ENCODE peak calls at places on chromosome 7, in eight cellular contexts. One of them, this sample, is unnamed.

GRCh38 chr7:103989200-103989784 is at the start of gene RELN:
- DNase-seq in lower leg skin: no peak
- DNase-seq in GM13976: peak
- DNase-seq in upper lobe of right lung: no peak
- DNase-seq in heart right ventricle: no peak
- DNase-seq in colonic mucosa: no peak
- DNase-seq in fibroblast of pulmonary artery: peak
- DNase-seq in A549: no peak
- DNase-seq in this sample: peak

GRCh38 chr7:151113344-151114150 is 27.3 kb downstream of the AGAP3 start:
- DNase-seq in fibroblast of pulmonary artery: peak
- DNase-seq in GM13976: no peak
- DNase-seq in colonic mucosa: no peak
- DNase-seq in heart right ventricle: no peak
- DNase-seq in A549: peak
- DNase-seq in upper lobe of right lung: no peak
- DNase-seq in lower leg skin: no peak
- DNase-seq in this sample: no peak

GRCh38 chr7:157679607-157680006 is 342.8 kb downstream of the DNAJB6 start:
- DNase-seq in GM13976: no peak
- DNase-seq in lower leg skin: peak
- DNase-seq in colonic mucosa: no peak
- DNase-seq in heart right ventricle: no peak
- DNase-seq in fibroblast of pulmonary artery: no peak
- DNase-seq in A549: no peak
- DNase-seq in upper lobe of right lung: no peak
- DNase-seq in this sample: no peak

GRCh38 chr7:123034106-123034505 is 38.6 kb upstream of the TAS2R16 start:
- DNase-seq in GM13976: no peak
- DNase-seq in A549: no peak
- DNase-seq in lower leg skin: no peak
- DNase-seq in fibroblast of pulmonary artery: no peak
- DNase-seq in upper lobe of right lung: no peak
- DNase-seq in colonic mucosa: no peak
- DNase-seq in heart right ventricle: no peak
- DNase-seq in this sample: no peak

GRCh38 chr7:116354171-116354545 is 143.8 kb downstream of the TES start:
- DNase-seq in GM13976: no peak
- DNase-seq in colonic mucosa: peak
- DNase-seq in upper lobe of right lung: no peak
- DNase-seq in fibroblast of pulmonary artery: peak
- DNase-seq in lower leg skin: no peak
- DNase-seq in heart right ventricle: peak
- DNase-seq in A549: no peak
- DNase-seq in this sample: no peak

GRCh38 chr7:42692609-42693008 is 219.3 kb downstream of the C7orf25 start:
- DNase-seq in A549: no peak
- DNase-seq in fibroblast of pulmonary artery: no peak
- DNase-seq in upper lobe of right lung: no peak
- DNase-seq in colonic mucosa: no peak
- DNase-seq in lower leg skin: no peak
- DNase-seq in GM13976: no peak
- DNase-seq in heart right ventricle: no peak
- DNase-seq in this sample: no peak

GRCh38 chr7:70037171-70037933 is 439.1 kb downstream of the AUTS2 start:
- DNase-seq in lower leg skin: no peak
- DNase-seq in heart right ventricle: no peak
- DNase-seq in GM13976: no peak
- DNase-seq in fibroblast of pulmonary artery: no peak
- DNase-seq in colonic mucosa: no peak
- DNase-seq in upper lobe of right lung: no peak
- DNase-seq in A549: no peak
- DNase-seq in this sample: no peak

GRCh38 chr7:92848854-92849745 is 12.7 kb upstream of the CDK6 start:
- DNase-seq in lower leg skin: no peak
- DNase-seq in GM13976: no peak
- DNase-seq in A549: no peak
- DNase-seq in heart right ventricle: no peak
- DNase-seq in colonic mucosa: peak
- DNase-seq in upper lobe of right lung: no peak
- DNase-seq in fibroblast of pulmonary artery: no peak
- DNase-seq in this sample: no peak

GRCh38 chr7:89029864-89030263 is 234.3 kb upstream of the TEX47 start:
- DNase-seq in A549: no peak
- DNase-seq in lower leg skin: no peak
- DNase-seq in colonic mucosa: no peak
- DNase-seq in heart right ventricle: no peak
- DNase-seq in GM13976: no peak
- DNase-seq in upper lobe of right lung: no peak
- DNase-seq in fibroblast of pulmonary artery: no peak
- DNase-seq in this sample: no peak

GRCh38 chr7:40915061-40915460 is 780.3 kb downstream of the SUGCT start:
- DNase-seq in A549: no peak
- DNase-seq in fibroblast of pulmonary artery: peak
- DNase-seq in colonic mucosa: no peak
- DNase-seq in upper lobe of right lung: no peak
- DNase-seq in heart right ventricle: no peak
- DNase-seq in GM13976: no peak
- DNase-seq in lower leg skin: no peak
- DNase-seq in this sample: no peak

GRCh38 chr7:24039991-24040390 is 244.0 kb upstream of the NPY start:
- DNase-seq in lower leg skin: no peak
- DNase-seq in upper lobe of right lung: no peak
- DNase-seq in A549: no peak
- DNase-seq in GM13976: no peak
- DNase-seq in fibroblast of pulmonary artery: no peak
- DNase-seq in heart right ventricle: no peak
- DNase-seq in colonic mucosa: no peak
- DNase-seq in this sample: no peak

GRCh38 chr7:147485660-147486210 is 1104.8 kb upstream of the C7orf33 start:
- DNase-seq in fibroblast of pulmonary artery: no peak
- DNase-seq in GM13976: no peak
- DNase-seq in heart right ventricle: no peak
- DNase-seq in upper lobe of right lung: no peak
- DNase-seq in colonic mucosa: no peak
- DNase-seq in lower leg skin: no peak
- DNase-seq in A549: no peak
- DNase-seq in this sample: no peak

GRCh38 chr7:99267530-99268360 is 4.9 kb upstream of the MYH16 start:
- DNase-seq in fibroblast of pulmonary artery: peak
- DNase-seq in colonic mucosa: no peak
- DNase-seq in GM13976: no peak
- DNase-seq in lower leg skin: no peak
- DNase-seq in A549: peak
- DNase-seq in upper lobe of right lung: no peak
- DNase-seq in heart right ventricle: no peak
- DNase-seq in this sample: no peak

GRCh38 chr7:134720091-134720935 is 59.1 kb upstream of the CALD1 start:
- DNase-seq in A549: no peak
- DNase-seq in lower leg skin: no peak
- DNase-seq in fibroblast of pulmonary artery: peak
- DNase-seq in heart right ventricle: no peak
- DNase-seq in GM13976: no peak
- DNase-seq in upper lobe of right lung: no peak
- DNase-seq in colonic mucosa: no peak
- DNase-seq in this sample: peak

GRCh38 chr7:132614428-132615076 is 38.3 kb upstream of the PLXNA4 start:
- DNase-seq in A549: no peak
- DNase-seq in colonic mucosa: peak
- DNase-seq in heart right ventricle: peak
- DNase-seq in upper lobe of right lung: peak
- DNase-seq in fibroblast of pulmonary artery: peak
- DNase-seq in lower leg skin: peak
- DNase-seq in GM13976: peak
- DNase-seq in this sample: peak

GRCh38 chr7:40673285-40673684 is 538.5 kb downstream of the SUGCT start:
- DNase-seq in heart right ventricle: no peak
- DNase-seq in A549: no peak
- DNase-seq in fibroblast of pulmonary artery: peak
- DNase-seq in GM13976: no peak
- DNase-seq in lower leg skin: no peak
- DNase-seq in upper lobe of right lung: no peak
- DNase-seq in colonic mucosa: no peak
- DNase-seq in this sample: no peak

GRCh38 chr7:47786557-47787248 is 161.6 kb downstream of the PKD1L1 start:
- DNase-seq in upper lobe of right lung: no peak
- DNase-seq in colonic mucosa: peak
- DNase-seq in heart right ventricle: no peak
- DNase-seq in GM13976: no peak
- DNase-seq in fibroblast of pulmonary artery: peak
- DNase-seq in lower leg skin: peak
- DNase-seq in A549: peak
- DNase-seq in this sample: no peak
- TF ChIP-seq CTCF in upper lobe of right lung: no peak
- TF ChIP-seq CTCF in colonic mucosa: no peak
- TF ChIP-seq CTCF in heart right ventricle: no peak
- TF ChIP-seq CTCF in GM13976: no peak
- TF ChIP-seq CTCF in fibroblast of pulmonary artery: no peak
- TF ChIP-seq CTCF in lower leg skin: no peak
- TF ChIP-seq CTCF in A549: no peak
- TF ChIP-seq CTCF in this sample: no peak

DNA sequence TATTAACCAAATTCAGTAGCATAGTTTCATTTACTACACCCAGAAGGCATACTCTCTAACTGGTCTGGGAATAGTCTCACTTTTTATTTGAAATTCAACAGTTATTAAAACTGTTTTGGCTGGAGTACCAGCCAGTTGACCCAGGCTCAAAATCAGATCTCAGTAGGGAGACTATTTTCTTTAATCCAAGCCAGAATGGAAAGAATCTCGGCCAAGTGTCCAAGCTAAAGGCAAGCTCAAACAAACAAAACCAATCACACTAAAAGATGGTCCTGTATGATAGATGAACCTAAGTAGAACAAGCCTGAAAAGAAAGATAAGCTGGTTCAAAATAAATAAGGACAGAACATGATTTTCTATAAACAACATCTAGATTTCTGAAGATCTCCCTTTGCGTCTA is 259.6 kb upstream of the POM121L12 start:
- DNase-seq in upper lobe of right lung: no peak
- DNase-seq in heart right ventricle: no peak
- DNase-seq in lower leg skin: no peak
- DNase-seq in GM13976: no peak
- DNase-seq in A549: no peak
- DNase-seq in fibroblast of pulmonary artery: no peak
- DNase-seq in colonic mucosa: no peak
- DNase-seq in this sample: no peak
- TF ChIP-seq CTCF in upper lobe of right lung: no peak
- TF ChIP-seq CTCF in heart right ventricle: no peak
- TF ChIP-seq CTCF in lower leg skin: no peak
- TF ChIP-seq CTCF in GM13976: no peak
- TF ChIP-seq CTCF in A549: no peak
- TF ChIP-seq CTCF in fibroblast of pulmonary artery: no peak
- TF ChIP-seq CTCF in colonic mucosa: no peak
- TF ChIP-seq CTCF in this sample: no peak

DNA sequence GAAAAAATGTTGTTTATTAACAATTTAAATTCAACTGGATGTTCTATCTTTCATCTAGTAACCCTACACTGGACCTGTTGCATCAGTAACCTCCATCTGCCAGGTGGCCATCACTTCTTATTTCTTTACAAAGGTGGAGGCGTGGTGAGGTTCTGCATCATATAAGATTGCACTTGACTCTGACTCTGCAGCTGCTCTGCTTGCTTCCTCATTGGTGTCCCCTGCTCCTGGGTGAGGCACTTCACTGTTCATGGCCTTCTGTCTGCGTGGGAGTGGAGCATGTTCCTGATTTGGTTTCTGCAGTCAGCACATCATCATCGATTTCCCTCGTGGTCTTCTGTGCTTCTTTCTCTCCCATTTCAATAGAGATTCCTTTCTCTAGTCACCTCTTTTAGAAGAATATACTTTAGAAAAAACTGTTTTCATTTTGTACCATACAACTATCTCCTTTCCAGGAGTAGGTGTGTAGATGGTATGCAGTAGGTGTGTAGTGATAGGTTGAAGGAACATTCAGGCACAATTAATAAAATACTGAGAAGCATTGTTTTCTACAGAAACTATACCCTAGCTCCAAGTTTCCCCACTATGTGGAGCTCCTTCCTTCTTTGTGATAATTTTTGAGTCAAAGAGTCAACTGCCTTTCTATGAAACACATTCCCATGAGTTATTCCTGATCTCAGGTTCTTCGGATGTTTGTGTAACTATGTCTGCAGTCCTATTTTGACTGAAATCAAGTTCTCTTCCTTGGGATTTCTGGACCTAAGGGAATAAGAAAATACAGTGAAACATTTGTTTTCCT is 231.7 kb upstream of the CNTNAP2 start:
- DNase-seq in heart right ventricle: no peak
- DNase-seq in lower leg skin: no peak
- DNase-seq in A549: no peak
- DNase-seq in colonic mucosa: no peak
- DNase-seq in upper lobe of right lung: no peak
- DNase-seq in fibroblast of pulmonary artery: no peak
- DNase-seq in GM13976: no peak
- DNase-seq in this sample: no peak
- TF ChIP-seq CTCF in heart right ventricle: no peak
- TF ChIP-seq CTCF in lower leg skin: no peak
- TF ChIP-seq CTCF in A549: no peak
- TF ChIP-seq CTCF in colonic mucosa: no peak
- TF ChIP-seq CTCF in upper lobe of right lung: no peak
- TF ChIP-seq CTCF in fibroblast of pulmonary artery: no peak
- TF ChIP-seq CTCF in GM13976: no peak
- TF ChIP-seq CTCF in this sample: no peak

GRCh38 chr7:110880971-110881370 is 210.0 kb upstream of the LRRN3 start:
- DNase-seq in fibroblast of pulmonary artery: no peak
- DNase-seq in colonic mucosa: no peak
- DNase-seq in heart right ventricle: no peak
- DNase-seq in GM13976: no peak
- DNase-seq in lower leg skin: no peak
- DNase-seq in upper lobe of right lung: no peak
- DNase-seq in A549: no peak
- DNase-seq in this sample: no peak

GRCh38 chr7:110875346-110875745 is 215.6 kb upstream of the LRRN3 start:
- DNase-seq in lower leg skin: no peak
- DNase-seq in GM13976: no peak
- DNase-seq in heart right ventricle: no peak
- DNase-seq in fibroblast of pulmonary artery: no peak
- DNase-seq in colonic mucosa: no peak
- DNase-seq in upper lobe of right lung: no peak
- DNase-seq in A549: no peak
- DNase-seq in this sample: no peak

GRCh38 chr7:110871856-110872255 is 219.1 kb upstream of the LRRN3 start:
- DNase-seq in upper lobe of right lung: no peak
- DNase-seq in heart right ventricle: no peak
- DNase-seq in colonic mucosa: no peak
- DNase-seq in lower leg skin: no peak
- DNase-seq in A549: no peak
- DNase-seq in GM13976: no peak
- DNase-seq in fibroblast of pulmonary artery: no peak
- DNase-seq in this sample: no peak

GRCh38 chr7:110881731-110882130 is 209.2 kb upstream of the LRRN3 start:
- DNase-seq in GM13976: no peak
- DNase-seq in fibroblast of pulmonary artery: no peak
- DNase-seq in upper lobe of right lung: no peak
- DNase-seq in lower leg skin: no peak
- DNase-seq in heart right ventricle: no peak
- DNase-seq in colonic mucosa: no peak
- DNase-seq in A549: no peak
- DNase-seq in this sample: no peak

DNA sequence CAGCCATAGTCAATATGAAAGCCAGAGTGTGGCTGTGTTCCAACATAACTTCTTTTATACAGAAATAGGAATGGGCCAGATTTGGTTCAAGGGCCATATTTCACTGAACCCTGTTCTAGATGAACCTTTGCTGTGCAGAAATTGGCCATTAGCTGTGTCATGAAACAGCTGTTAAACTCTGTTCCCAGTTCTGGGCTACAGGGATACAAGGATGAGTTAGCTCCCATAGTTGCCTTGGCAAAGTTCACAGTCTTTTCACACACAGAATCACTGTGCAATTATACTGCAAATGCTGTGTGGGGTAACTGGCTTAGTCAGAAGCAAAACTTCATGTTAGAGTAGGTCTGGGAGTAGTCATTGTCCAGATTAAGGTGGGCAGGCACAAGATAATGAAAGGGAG is 213.8 kb upstream of the LRRN3 start:
- DNase-seq in GM13976: no peak
- DNase-seq in lower leg skin: no peak
- DNase-seq in fibroblast of pulmonary artery: no peak
- DNase-seq in A549: no peak
- DNase-seq in heart right ventricle: no peak
- DNase-seq in colonic mucosa: no peak
- DNase-seq in upper lobe of right lung: no peak
- DNase-seq in this sample: no peak
- TF ChIP-seq CTCF in GM13976: no peak
- TF ChIP-seq CTCF in lower leg skin: no peak
- TF ChIP-seq CTCF in fibroblast of pulmonary artery: no peak
- TF ChIP-seq CTCF in A549: no peak
- TF ChIP-seq CTCF in heart right ventricle: no peak
- TF ChIP-seq CTCF in colonic mucosa: no peak
- TF ChIP-seq CTCF in upper lobe of right lung: no peak
- TF ChIP-seq CTCF in this sample: no peak

This sample was measured in endothelial cell.